ENCODE peak calls at places on chromosomes 6 and 20, in eight cellular contexts. F, M, B, X, D, A, H and V are unnamed samples.

GRCh38 chr6:13351271-13351670 is 22.9 kb upstream of the TBC1D7 start:
- DNase-seq in F (no peak), M (no peak), B (no peak), X (no peak), D (no peak), A (peak), H (no peak), V (no peak)

GRCh38 chr6:168013250-168013915 is 15.9 kb downstream of the KIF25 start:
- DNase-seq in F (no peak), M (no peak), B (no peak), X (peak), D (no peak), A (no peak), H (no peak), V (no peak)

GRCh38 chr20:62977613-62978558 is 25.4 kb downstream of the SLC17A9 start:
- DNase-seq in F (no peak), M (no peak), B (no peak), X (no peak), D (no peak), A (no peak), H (no peak), V (no peak)

GRCh38 chr6:139917943-139918342 is 543.5 kb upstream of the CITED2 start:
- DNase-seq in F (no peak), M (no peak), B (no peak), X (no peak), D (no peak), A (no peak), H (no peak), V (no peak)

GRCh38 chr6:7463785-7464184 is 74.2 kb downstream of the RIOK1 start:
- DNase-seq in F (no peak), M (peak), B (no peak), X (no peak), D (no peak), A (no peak), H (no peak), V (no peak)

GRCh38 chr6:24933868-24934401 is 1.8 kb downstream of the RIPOR2 start:
- DNase-seq in F (peak), M (peak), B (peak), X (no peak), D (no peak), A (no peak), H (no peak), V (no peak)

GRCh38 chr6:111603648-111604047 is 2.0 kb downstream of the TRAF3IP2 start:
- DNase-seq in F (peak), M (no peak), B (peak), X (no peak), D (no peak), A (no peak), H (no peak), V (no peak)

GRCh38 chr20:37596890-37597539 is 69.3 kb upstream of the BLCAP start:
- DNase-seq in F (peak), M (peak), B (no peak), X (no peak), D (no peak), A (no peak), H (no peak), V (no peak)

GRCh38 chr20:23111307-23111943 is 25.3 kb upstream of the CD93 start:
- DNase-seq in F (no peak), M (no peak), B (no peak), X (no peak), D (no peak), A (no peak), H (no peak), V (no peak)

GRCh38 chr6:56864171-56864616 is 90.7 kb upstream of the BEND6 start:
- DNase-seq in F (no peak), M (no peak), B (peak), X (no peak), D (no peak), A (no peak), H (no peak), V (no peak)

GRCh38 chr20:62830821-62831220 is 14.0 kb downstream of the COL9A3 start:
- DNase-seq in F (no peak), M (no peak), B (no peak), X (no peak), D (no peak), A (no peak), H (no peak), V (no peak)

GRCh38 chr20:53547664-53548239 is 45.9 kb downstream of the ZNF217 start:
- DNase-seq in F (peak), M (peak), B (peak), X (no peak), D (peak), A (peak), H (no peak), V (peak)

GRCh38 chr6:12570461-12571030 is 146.0 kb upstream of the PHACTR1 start:
- DNase-seq in F (peak), M (no peak), B (peak), X (no peak), D (peak), A (no peak), H (no peak), V (no peak)

GRCh38 chr6:112007254-112007653 is 46.6 kb upstream of the CCN6 start:
- DNase-seq in F (no peak), M (no peak), B (no peak), X (no peak), D (no peak), A (no peak), H (no peak), V (no peak)

GRCh38 chr6:119308048-119308570 is 41.5 kb downstream of the MAN1A1 start:
- DNase-seq in F (peak), M (no peak), B (peak), X (no peak), D (peak), A (no peak), H (no peak), V (peak)

GRCh38 chr6:29943053-29943966 is 978 bp downstream of the HLA-A start:
- DNase-seq in F (no peak), M (no peak), B (no peak), X (no peak), D (no peak), A (no peak), H (no peak), V (no peak)

GRCh38 chr20:37749620-37750403 is 56.0 kb downstream of the CTNNBL1 start:
- DNase-seq in F (no peak), M (no peak), B (no peak), X (no peak), D (no peak), A (no peak), H (no peak), V (no peak)

GRCh38 chr6:27757307-27757706 is 154.9 kb downstream of the OR2B2 start:
- DNase-seq in F (peak), M (peak), B (no peak), X (no peak), D (no peak), A (peak), H (no peak), V (no peak)

GRCh38 chr6:47180633-47181032 is 129.1 kb downstream of the TNFRSF21 start:
- DNase-seq in F (peak), M (no peak), B (peak), X (no peak), D (peak), A (no peak), H (no peak), V (no peak)

GRCh38 chr6:152356016-152356415 is 281.1 kb downstream of the SYNE1 start:
- DNase-seq in F (no peak), M (no peak), B (peak), X (no peak), D (no peak), A (no peak), H (no peak), V (no peak)

GRCh38 chr6:113595921-113596376 is 261.2 kb upstream of the MARCKS start:
- DNase-seq in F (peak), M (no peak), B (no peak), X (no peak), D (peak), A (no peak), H (no peak), V (no peak)